ENCODE peak calls at places on chromosome 10, in nine cellular contexts. W is adrenal gland, U is psoas muscle, P is colonic mucosa, E is osteoblast, Y is mammary epithelial cell, C is cardiac muscle cell, F is sigmoid colon, R is heart left ventricle. Q is an unnamed sample.

GRCh38 chr10:127450644-127451043 is 98.5 kb upstream of the NPS start:
- DNase-seq in W (no peak), U (no peak), P (no peak), E (no peak), Y (no peak), C (no peak), F (no peak), R (no peak), Q (peak)

GRCh38 chr10:7171825-7172224 is 239.0 kb downstream of the SFMBT2 start:
- DNase-seq in W (no peak), U (no peak), P (no peak), E (no peak), Y (no peak), C (no peak), F (no peak), R (no peak), Q (no peak)

GRCh38 chr10:12428447-12429135 is 79.2 kb downstream of the CAMK1D start:
- DNase-seq in W (no peak), U (no peak), P (no peak), E (no peak), Y (no peak), C (no peak), F (no peak), R (no peak), Q (no peak)

GRCh38 chr10:86795353-86795752 is 38.9 kb downstream of the BMPR1A start:
- DNase-seq in W (no peak), U (no peak), P (no peak), E (peak), Y (peak), C (peak), F (no peak), R (no peak), Q (no peak)

GRCh38 chr10:62037890-62038608 is 136.6 kb downstream of the ARID5B start:
- DNase-seq in W (no peak), U (no peak), P (no peak), E (peak), Y (no peak), C (no peak), F (no peak), R (no peak), Q (no peak)

GRCh38 chr10:42594246-42594650 is 44.1 kb downstream of the ZNF33B start:
- DNase-seq in W (no peak), U (no peak), P (no peak), E (no peak), Y (peak), C (no peak), F (no peak), R (no peak), Q (no peak)

GRCh38 chr10:43257210-43258031 is 9.4 kb downstream of the RASGEF1A start:
- DNase-seq in W (no peak), U (no peak), P (no peak), E (peak), Y (no peak), C (no peak), F (no peak), R (no peak), Q (no peak)

GRCh38 chr10:49114718-49115014 is 656 bp downstream of the VSTM4 start:
- DNase-seq in W (no peak), U (peak), P (no peak), E (peak), Y (no peak), C (no peak), F (no peak), R (no peak), Q (no peak)

GRCh38 chr10:110757563-110757962 is 113.4 kb downstream of the RBM20 start:
- DNase-seq in W (no peak), U (no peak), P (peak), E (no peak), Y (no peak), C (no peak), F (no peak), R (no peak), Q (no peak)

GRCh38 chr10:96495544-96495943 is 18.2 kb downstream of the TLL2 start:
- DNase-seq in W (no peak), U (no peak), P (no peak), E (no peak), Y (no peak), C (no peak), F (no peak), R (no peak), Q (no peak)

GRCh38 chr10:6678211-6678803 is 98.2 kb upstream of the PRKCQ start:
- DNase-seq in W (peak), U (no peak), P (peak), E (no peak), Y (peak), C (peak), F (no peak), R (peak), Q (no peak)

GRCh38 chr10:33273295-33274002 is 61.0 kb downstream of the NRP1 start:
- DNase-seq in W (peak), U (peak), P (peak), E (peak), Y (peak), C (peak), F (peak), R (peak), Q (peak)

GRCh38 chr10:114021135-114021534 is 22.5 kb upstream of the ADRB1 start:
- DNase-seq in W (peak), U (no peak), P (no peak), E (no peak), Y (no peak), C (no peak), F (no peak), R (peak), Q (no peak)

GRCh38 chr10:21263266-21263803 is 262.1 kb downstream of the SKIDA1 start:
- DNase-seq in W (no peak), U (no peak), P (no peak), E (no peak), Y (no peak), C (no peak), F (no peak), R (no peak), Q (no peak)

GRCh38 chr10:127679642-127680255 is 57.2 kb upstream of the FOXI2 start:
- DNase-seq in W (no peak), U (no peak), P (no peak), E (no peak), Y (no peak), C (no peak), F (no peak), R (no peak), Q (no peak)

GRCh38 chr10:72328045-72328828 is 26.5 kb downstream of the DNAJB12 start:
- DNase-seq in W (peak), U (peak), P (peak), E (peak), Y (no peak), C (peak), F (peak), R (peak), Q (no peak)

GRCh38 chr10:18179901-18180300 is 39.7 kb downstream of the CACNB2 start:
- DNase-seq in W (peak), U (no peak), P (no peak), E (peak), Y (no peak), C (peak), F (peak), R (peak), Q (no peak)

GRCh38 chr10:11515596-11516418 is 95.6 kb downstream of the USP6NL start:
- DNase-seq in W (peak), U (no peak), P (peak), E (peak), Y (peak), C (peak), F (no peak), R (peak), Q (no peak)

GRCh38 chr10:129859536-129859935 is 104.5 kb downstream of the EBF3 start:
- DNase-seq in W (no peak), U (no peak), P (no peak), E (no peak), Y (no peak), C (no peak), F (no peak), R (no peak), Q (no peak)

GRCh38 chr10:79404231-79404609 is 41.2 kb downstream of the ZCCHC24 start:
- DNase-seq in W (peak), U (peak), P (no peak), E (peak), Y (peak), C (peak), F (peak), R (peak), Q (peak)

GRCh38 chr10:13922591-13922990 is 335.8 kb downstream of the PRPF18 start:
- DNase-seq in W (no peak), U (no peak), P (no peak), E (peak), Y (no peak), C (no peak), F (no peak), R (no peak), Q (no peak)

GRCh38 chr10:14904864-14905263 is 26.2 kb downstream of the SUV39H2 start:
- DNase-seq in W (no peak), U (no peak), P (no peak), E (no peak), Y (no peak), C (no peak), F (no peak), R (no peak), Q (no peak)

GRCh38 chr10:104286939-104287338 is 18.0 kb downstream of the GSTO2 start:
- DNase-seq in W (no peak), U (no peak), P (no peak), E (no peak), Y (no peak), C (no peak), F (no peak), R (no peak), Q (no peak)

GRCh38 chr10:7027237-7027912 is 383.5 kb downstream of the SFMBT2 start:
- DNase-seq in W (no peak), U (no peak), P (no peak), E (no peak), Y (no peak), C (no peak), F (no peak), R (no peak), Q (no peak)

GRCh38 chr10:113716109-113717010 is 35.1 kb upstream of the PLEKHS1 start:
- DNase-seq in W (no peak), U (no peak), P (no peak), E (no peak), Y (no peak), C (no peak), F (no peak), R (no peak), Q (no peak)

GRCh38 chr10:100713859-100714565 is 31.4 kb upstream of the PAX2 start:
- DNase-seq in W (no peak), U (no peak), P (no peak), E (peak), Y (no peak), C (no peak), F (peak), R (no peak), Q (no peak)

GRCh38 chr10:97169911-97170693 is 15.7 kb downstream of the SLIT1 start:
- DNase-seq in W (peak), U (peak), P (peak), E (no peak), Y (no peak), C (no peak), F (no peak), R (no peak), Q (no peak)

GRCh38 chr10:1666147-1666546 is 71.2 kb downstream of the ADARB2 start:
- DNase-seq in W (no peak), U (no peak), P (no peak), E (peak), Y (no peak), C (no peak), F (no peak), R (no peak), Q (no peak)

GRCh38 chr10:46557319-46558140 is 1.1 kb upstream of the GPRIN2 start:
- DNase-seq in W (no peak), U (peak), P (peak), E (no peak), Y (no peak), C (no peak), F (peak), R (peak), Q (peak)

GRCh38 chr10:43437141-43437860 is 390 bp downstream of the ZNF487 start:
- DNase-seq in W (no peak), U (no peak), P (no peak), E (peak), Y (no peak), C (no peak), F (no peak), R (no peak), Q (no peak)

GRCh38 chr10:6953131-6953834 is 373.2 kb upstream of the PRKCQ start:
- DNase-seq in W (no peak), U (no peak), P (no peak), E (no peak), Y (no peak), C (no peak), F (peak), R (no peak), Q (no peak)

GRCh38 chr10:125117941-125118630 is 42.3 kb downstream of the CTBP2 start:
- DNase-seq in W (peak), U (peak), P (peak), E (no peak), Y (no peak), C (no peak), F (peak), R (peak), Q (no peak)

GRCh38 chr10:63986536-63986935 is 465.3 kb downstream of the REEP3 start:
- DNase-seq in W (no peak), U (no peak), P (no peak), E (no peak), Y (no peak), C (no peak), F (no peak), R (no peak), Q (no peak)

DNA sequence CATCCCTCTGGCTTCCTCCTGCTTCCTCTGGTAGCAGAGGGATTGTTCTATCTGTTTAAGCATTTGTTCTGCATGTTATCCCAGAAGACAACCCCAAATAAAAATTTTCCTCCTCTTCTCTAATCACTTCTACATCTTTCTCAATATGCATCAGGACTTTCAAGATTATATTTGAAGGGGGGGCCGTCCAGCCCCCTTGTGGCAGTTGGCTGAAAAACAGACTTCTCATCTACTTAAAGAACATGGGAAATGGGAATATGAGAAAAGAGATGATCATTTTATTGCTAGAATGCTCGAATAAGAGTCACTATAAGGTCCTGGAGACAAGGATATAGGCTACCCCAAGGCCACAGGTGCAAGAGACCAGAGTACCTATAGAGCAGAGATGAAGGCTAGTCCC is 466.0 kb downstream of the REEP3 start:
- DNase-seq in W (no peak), U (no peak), P (no peak), E (no peak), Y (no peak), C (no peak), F (no peak), R (no peak), Q (no peak)
- TF ChIP-seq CTCF in W (no peak), U (no peak), P (no peak), E (no peak), Y (no peak), C (no peak), F (no peak), R (no peak), Q (no peak)

GRCh38 chr10:69088801-69089501 is 1.0 kb downstream of the SRGN start:
- DNase-seq in W (no peak), U (no peak), P (no peak), E (no peak), Y (no peak), C (no peak), F (no peak), R (no peak), Q (no peak)
- H3K4me3 ChIP-seq in W (no peak), U (peak), P (peak), E (peak), Y (no peak), C (no peak), F (peak), R (peak), Q (peak)

GRCh38 chr10:73591578-73591902 is 398 bp upstream of the USP54 start:
- DNase-seq in W (no peak), U (no peak), P (no peak), E (peak), Y (no peak), C (peak), F (no peak), R (no peak), Q (no peak)

GRCh38 chr10:73590881-73591577 is at the start of gene USP54:
- DNase-seq in W (no peak), U (no peak), P (peak), E (peak), Y (peak), C (peak), F (no peak), R (no peak), Q (no peak)

GRCh38 chr10:73591935-73592699 is 975 bp upstream of the USP54 start:
- DNase-seq in W (peak), U (no peak), P (peak), E (peak), Y (peak), C (peak), F (peak), R (peak), Q (peak)

GRCh38 chr10:73588656-73589055 is 2.5 kb downstream of the USP54 start:
- DNase-seq in W (no peak), U (no peak), P (no peak), E (no peak), Y (no peak), C (no peak), F (no peak), R (no peak), Q (no peak)

GRCh38 chr10:73589538-73590126 is 1.5 kb downstream of the USP54 start:
- DNase-seq in W (no peak), U (no peak), P (no peak), E (no peak), Y (peak), C (no peak), F (no peak), R (no peak), Q (no peak)
- H3K27ac ChIP-seq in W (no peak), U (peak), P (peak), E (no peak), Y (no peak), C (peak), F (peak), R (no peak), Q (peak)

GRCh38 chr10:44618910-44619309 is 234.0 kb upstream of the CXCL12 start:
- DNase-seq in W (no peak), U (no peak), P (no peak), E (no peak), Y (no peak), C (no peak), F (no peak), R (no peak), Q (no peak)

GRCh38 chr10:44619521-44619920 is 234.6 kb upstream of the CXCL12 start:
- DNase-seq in W (no peak), U (no peak), P (no peak), E (no peak), Y (no peak), C (no peak), F (no peak), R (no peak), Q (no peak)

DNA sequence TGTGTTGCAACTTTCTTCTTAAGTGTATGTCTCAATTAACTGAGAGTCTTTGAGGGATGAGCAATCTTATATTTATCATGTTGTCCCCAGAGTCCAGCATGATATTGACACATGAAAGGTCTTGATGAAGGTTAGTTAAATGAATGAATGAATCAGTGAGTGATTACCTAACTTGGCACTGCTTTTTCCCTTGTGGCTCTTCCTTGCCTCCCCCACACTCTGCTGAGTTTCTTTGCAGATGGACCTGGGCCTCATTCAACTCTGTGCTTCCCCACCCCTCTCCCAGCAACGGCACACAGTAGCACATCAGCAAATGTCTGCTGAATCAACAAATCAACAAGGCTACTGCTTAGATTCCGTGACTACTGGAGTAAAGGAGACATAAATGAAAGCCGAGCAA is 235.1 kb upstream of the CXCL12 start:
- DNase-seq in W (no peak), U (no peak), P (no peak), E (no peak), Y (no peak), C (no peak), F (no peak), R (no peak), Q (no peak)
- TF ChIP-seq CTCF in W (no peak), U (no peak), P (no peak), E (no peak), Y (no peak), C (no peak), F (no peak), R (no peak), Q (no peak)

GRCh38 chr10:118594392-118595063 is 920 bp downstream of the PRLHR start:
- DNase-seq in W (peak), U (peak), P (peak), E (peak), Y (peak), C (peak), F (no peak), R (peak), Q (peak)

GRCh38 chr10:118592675-118593330 is 2.6 kb downstream of the PRLHR start:
- DNase-seq in W (no peak), U (no peak), P (no peak), E (no peak), Y (no peak), C (no peak), F (no peak), R (no peak), Q (no peak)

GRCh38 chr10:118596426-118597124 is 1.1 kb upstream of the PRLHR start:
- DNase-seq in W (no peak), U (no peak), P (no peak), E (no peak), Y (no peak), C (no peak), F (no peak), R (no peak), Q (no peak)

GRCh38 chr10:118595598-118596425 is at the start of gene PRLHR:
- DNase-seq in W (peak), U (no peak), P (no peak), E (peak), Y (no peak), C (peak), F (no peak), R (peak), Q (no peak)

DNA sequence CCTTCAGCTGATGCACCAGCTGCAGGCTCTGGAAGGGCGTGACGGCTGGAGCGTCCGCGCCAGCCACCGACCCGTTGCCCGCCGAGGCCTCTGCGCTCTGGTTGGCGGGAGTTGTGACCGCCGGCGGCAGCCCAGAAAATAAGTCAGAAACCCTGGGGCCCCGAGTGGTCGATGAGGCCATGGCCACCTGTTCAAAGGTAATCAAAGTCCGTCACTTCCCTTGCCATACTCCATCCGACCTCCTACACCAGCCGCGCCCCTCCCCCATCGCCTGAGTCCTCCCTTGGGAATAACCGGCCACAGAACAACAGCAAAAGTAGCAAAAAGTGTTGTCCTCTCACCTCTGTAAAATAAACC is 406 bp downstream of the PRLHR start:
- DNase-seq in W (no peak), U (no peak), P (no peak), E (no peak), Y (no peak), C (no peak), F (no peak), R (no peak), Q (no peak)
- H3K4me3 ChIP-seq in W (no peak), U (no peak), P (no peak), E (no peak), Y (no peak), C (no peak), F (no peak), R (no peak), Q (no peak)

DNA sequence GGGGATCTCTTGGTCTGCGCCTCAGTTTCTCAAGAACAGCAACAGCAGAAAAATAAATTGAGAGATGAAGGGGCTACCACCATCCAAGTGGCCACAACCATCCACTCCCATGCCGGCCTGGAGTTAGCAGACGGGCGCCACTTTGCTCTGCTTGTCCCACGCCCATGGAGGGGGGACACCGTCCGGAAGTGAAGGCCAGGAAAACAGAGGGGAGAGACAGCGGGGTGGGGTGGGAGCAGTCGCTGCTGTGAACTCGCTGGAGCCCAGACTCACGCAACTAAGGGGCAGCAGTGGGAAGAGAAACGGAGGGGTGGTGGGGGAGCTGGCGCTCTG is 135.4 kb downstream of the KIF20B start:
- DNase-seq in W (no peak), U (no peak), P (no peak), E (peak), Y (no peak), C (no peak), F (no peak), R (no peak), Q (peak)
- H3K27ac ChIP-seq in W (no peak), U (no peak), P (no peak), E (no peak), Y (no peak), C (no peak), F (peak), R (no peak), Q (peak)

Q was measured in lower lobe of right lung.